ENCODE peak calls at places on chromosomes 5 and 9, in seven cellular contexts. P, V, Y, O, J, T and Q are unnamed samples.
A peak's percentile ranks its signal among the peaks of the same experiment; 100 is the strongest.

GRCh38 chr5:138438724-138439536 is at the start of gene REEP2:
- DNase-seq in P (peak; percentile 91), V (peak; percentile 72), Y (no peak), O (peak; percentile 92), J (no peak), T (peak; percentile 94), Q (peak; percentile 78)

GRCh38 chr5:34803974-34804373 is 35.0 kb upstream of the TTC23L start:
- DNase-seq in P (no peak), V (no peak), Y (no peak), O (no peak), J (no peak), T (no peak), Q (no peak)

GRCh38 chr5:17087035-17087434 is 130.4 kb upstream of the BASP1 start:
- DNase-seq in P (no peak), V (no peak), Y (no peak), O (no peak), J (no peak), T (no peak), Q (no peak)

GRCh38 chr5:77138981-77139380 is 51.9 kb upstream of the ZBED3 start:
- DNase-seq in P (no peak), V (no peak), Y (no peak), O (no peak), J (no peak), T (peak; percentile 13), Q (no peak)

GRCh38 chr5:43336159-43336558 is 22.9 kb upstream of the HMGCS1 start:
- DNase-seq in P (no peak), V (no peak), Y (no peak), O (no peak), J (no peak), T (no peak), Q (no peak)

GRCh38 chr9:110036286-110036685 is 171.7 kb downstream of the C9orf152 start:
- DNase-seq in P (no peak), V (no peak), Y (no peak), O (no peak), J (no peak), T (no peak), Q (no peak)

GRCh38 chr9:136268318-136268717 is 22.7 kb upstream of the QSOX2 start:
- DNase-seq in P (no peak), V (no peak), Y (no peak), O (peak; percentile 43), J (peak; percentile 23), T (no peak), Q (no peak)

GRCh38 chr5:66144799-66145390 is 795 bp downstream of the SREK1 start:
- DNase-seq in P (peak; percentile 36), V (no peak), Y (no peak), O (no peak), J (peak; percentile 45), T (no peak), Q (no peak)

GRCh38 chr5:34658023-34658422 is 1.9 kb downstream of the RAI14 start:
- DNase-seq in P (no peak), V (no peak), Y (no peak), O (peak; percentile 67), J (peak; percentile 10), T (peak; percentile 51), Q (no peak)

GRCh38 chr5:68484307-68485068 is 268.9 kb downstream of the PIK3R1 start:
- DNase-seq in P (no peak), V (no peak), Y (no peak), O (no peak), J (no peak), T (no peak), Q (no peak)

GRCh38 chr5:123193176-123193575 is 104.1 kb downstream of the PRDM6 start:
- DNase-seq in P (no peak), V (no peak), Y (no peak), O (no peak), J (no peak), T (no peak), Q (no peak)

GRCh38 chr5:16855475-16855874 is 80.6 kb downstream of the MYO10 start:
- DNase-seq in P (no peak), V (no peak), Y (no peak), O (no peak), J (no peak), T (peak; percentile 71), Q (no peak)

GRCh38 chr5:16573401-16573800 is 43.4 kb downstream of the RETREG1 start:
- DNase-seq in P (no peak), V (no peak), Y (no peak), O (no peak), J (peak; percentile 12), T (no peak), Q (no peak)

GRCh38 chr5:94994465-94994996 is 290.4 kb downstream of the MCTP1 start:
- DNase-seq in P (no peak), V (no peak), Y (no peak), O (no peak), J (no peak), T (no peak), Q (no peak)

GRCh38 chr5:172910828-172911627 is 48.2 kb upstream of the RPL26L1 start:
- DNase-seq in P (no peak), V (peak; percentile 55), Y (peak; percentile 61), O (peak; percentile 22), J (peak; percentile 27), T (peak; percentile 75), Q (peak; percentile 41)

GRCh38 chr9:121850366-121850765 is 198.9 kb downstream of the DAB2IP start:
- DNase-seq in P (no peak), V (no peak), Y (no peak), O (no peak), J (no peak), T (no peak), Q (no peak)

GRCh38 chr5:59040007-59040803 is 457.3 kb downstream of the RAB3C start:
- DNase-seq in P (no peak), V (no peak), Y (no peak), O (no peak), J (no peak), T (no peak), Q (no peak)

GRCh38 chr5:138724470-138725146 is 28.6 kb upstream of the CTNNA1 start:
- DNase-seq in P (no peak), V (peak; percentile 53), Y (no peak), O (no peak), J (no peak), T (no peak), Q (no peak)

GRCh38 chr9:7794196-7794595 is 5.4 kb downstream of the DMAC1 start:
- DNase-seq in P (no peak), V (no peak), Y (no peak), O (no peak), J (no peak), T (no peak), Q (no peak)

GRCh38 chr5:156475831-156476551 is 149.0 kb downstream of the SGCD start:
- DNase-seq in P (no peak), V (no peak), Y (no peak), O (no peak), J (no peak), T (no peak), Q (no peak)

GRCh38 chr5:116576043-116576713 is 1.6 kb upstream of the SEMA6A start:
- DNase-seq in P (peak; percentile 75), V (peak; percentile 91), Y (no peak), O (peak; percentile 83), J (peak; percentile 24), T (peak; percentile 94), Q (peak; percentile 68)

GRCh38 chr9:135840107-135840506 is 67.2 kb downstream of the CAMSAP1 start:
- DNase-seq in P (no peak), V (no peak), Y (no peak), O (no peak), J (no peak), T (no peak), Q (no peak)

GRCh38 chr9:4943346-4943745 is 41.7 kb upstream of the JAK2 start:
- DNase-seq in P (no peak), V (no peak), Y (no peak), O (no peak), J (no peak), T (no peak), Q (no peak)

GRCh38 chr9:115593587-115594091 is 475.7 kb upstream of the TNC start:
- DNase-seq in P (peak; percentile 6), V (peak; percentile 49), Y (no peak), O (peak; percentile 38), J (peak; percentile 4), T (peak; percentile 48), Q (no peak)
- TF ChIP-seq TAF1 in P (no peak), V (no peak), Y (no peak), O (no peak), J (no peak), T (no peak), Q (no peak)

GRCh38 chr9:755454-756381 is 85.8 kb upstream of the DMRT1 start:
- DNase-seq in P (no peak), V (peak; percentile 36), Y (no peak), O (no peak), J (peak; percentile 93), T (no peak), Q (no peak)

GRCh38 chr9:759541-759940 is 82.0 kb upstream of the DMRT1 start:
- DNase-seq in P (no peak), V (peak; percentile 11), Y (no peak), O (no peak), J (no peak), T (no peak), Q (no peak)

GRCh38 chr9:759983-760715 is 81.3 kb upstream of the DMRT1 start:
- DNase-seq in P (no peak), V (peak; percentile 28), Y (no peak), O (no peak), J (no peak), T (no peak), Q (no peak)

GRCh38 chr9:758147-758546 is 83.3 kb upstream of the DMRT1 start:
- DNase-seq in P (no peak), V (peak; percentile 14), Y (no peak), O (no peak), J (no peak), T (no peak), Q (no peak)

GRCh38 chr9:757246-757881 is 84.1 kb upstream of the DMRT1 start:
- DNase-seq in P (no peak), V (peak; percentile 67), Y (no peak), O (no peak), J (peak; percentile 69), T (peak; percentile 15), Q (no peak)
- TF ChIP-seq TAF1 in P (no peak), V (no peak), Y (no peak), O (no peak), J (no peak), T (no peak), Q (no peak)

GRCh38 chr5:136130581-136130980 is 2.1 kb upstream of the SMAD5 start:
- DNase-seq in P (no peak), V (no peak), Y (no peak), O (no peak), J (no peak), T (no peak), Q (no peak)
- TF ChIP-seq TAF1 in P (no peak), V (no peak), Y (no peak), O (no peak), J (no peak), T (no peak), Q (no peak)

DNA sequence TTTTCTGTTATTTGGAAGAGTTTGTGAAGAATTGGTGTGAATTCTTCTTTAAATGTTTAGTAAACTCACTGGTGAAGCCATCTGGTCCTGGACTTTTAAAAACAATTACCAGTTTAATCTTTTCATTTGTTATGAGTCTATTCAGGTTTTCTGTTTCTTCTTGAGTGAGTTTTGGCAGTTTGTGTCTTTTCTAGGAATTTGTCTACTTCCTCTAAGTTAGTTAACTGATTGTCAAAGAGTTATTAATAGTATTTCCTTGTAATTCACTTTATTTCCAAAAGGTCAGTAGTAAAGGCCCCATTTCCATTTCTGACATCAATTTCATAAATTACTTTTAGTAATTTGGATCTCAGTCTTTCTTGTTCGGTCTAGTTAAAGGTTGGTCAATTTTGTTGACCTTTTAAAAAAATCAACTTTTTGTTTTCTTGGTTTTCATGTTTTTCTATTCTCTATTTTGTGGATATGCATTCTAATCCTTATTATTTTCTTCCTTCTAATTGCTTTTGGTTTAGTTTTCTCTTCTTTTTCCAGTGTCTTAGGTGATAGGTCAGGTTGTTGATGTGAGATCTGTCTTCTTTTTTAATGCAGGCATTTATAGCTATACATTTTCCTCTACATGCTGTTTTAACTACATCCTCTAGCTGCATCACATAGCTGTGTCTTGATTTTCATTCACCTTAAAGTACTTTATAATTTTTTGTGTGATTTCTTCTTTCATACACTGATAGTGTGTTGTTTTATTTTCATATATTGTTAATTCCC is 7.3 kb upstream of the SMIM3 start:
- DNase-seq in P (no peak), V (no peak), Y (no peak), O (no peak), J (no peak), T (no peak), Q (no peak)
- TF ChIP-seq TAF1 in P (no peak), V (no peak), Y (no peak), O (no peak), J (no peak), T (no peak), Q (no peak)